ENCODE peak calls at places on chromosomes 1 and 21, in six cellular contexts. B is lung; F is stimulated activated CD4-positive, alpha-beta T cell treated with anti-CD3 and anti-CD28 coated beads, Interleukin-4, amount 100 ng/mL, for 24 hours; I is HS-5; G is adipocyte; V is HCEC 1CT. A is an unnamed sample.

GRCh38 chr1:109687641-109688499 is at the start of gene GSTM1:
- DNase-seq in B (no peak), F (peak; percentile 78), I (no peak), G (no peak), V (no peak), A (no peak)

GRCh38 chr1:53689223-53689622 is 49.7 kb downstream of the GLIS1 start:
- DNase-seq in B (no peak), F (no peak), I (no peak), G (no peak), V (no peak), A (no peak)

GRCh38 chr1:165853528-165854075 is 26.2 kb downstream of the UCK2 start:
- DNase-seq in B (no peak), F (no peak), I (no peak), G (peak; percentile 45), V (peak; percentile 46), A (no peak)

GRCh38 chr1:65359888-65360287 is 50.5 kb downstream of the DNAJC6 start:
- DNase-seq in B (no peak), F (no peak), I (no peak), G (peak; percentile 67), V (no peak), A (no peak)

GRCh38 chr1:183215936-183216335 is 29.9 kb downstream of the LAMC2 start:
- DNase-seq in B (no peak), F (no peak), I (no peak), G (no peak), V (no peak), A (no peak)

GRCh38 chr1:181391297-181391905 is 91.9 kb upstream of the CACNA1E start:
- DNase-seq in B (no peak), F (no peak), I (no peak), G (no peak), V (no peak), A (no peak)

GRCh38 chr1:70819785-70820184 is 227.8 kb downstream of the PTGER3 start:
- DNase-seq in B (no peak), F (no peak), I (no peak), G (no peak), V (no peak), A (no peak)

GRCh38 chr21:42844411-42845113 is 34.8 kb downstream of the WDR4 start:
- DNase-seq in B (peak; percentile 66), F (no peak), I (no peak), G (no peak), V (no peak), A (no peak)

GRCh38 chr1:192491804-192492554 is 83.6 kb upstream of the RGS1 start:
- DNase-seq in B (no peak), F (no peak), I (no peak), G (peak; percentile 54), V (peak; percentile 28), A (no peak)

GRCh38 chr1:16921391-16922185 is at the start of gene CROCC:
- DNase-seq in B (no peak), F (peak; percentile 32), I (no peak), G (no peak), V (no peak), A (no peak)

GRCh38 chr1:51829058-51829457 is 49.5 kb downstream of the NRDC start:
- DNase-seq in B (no peak), F (no peak), I (no peak), G (no peak), V (no peak), A (no peak)

GRCh38 chr21:28674807-28675206 is 317.9 kb downstream of the LTN1 start:
- DNase-seq in B (no peak), F (no peak), I (no peak), G (no peak), V (no peak), A (no peak)

GRCh38 chr1:89866568-89866967 is 45.7 kb downstream of the LRRC8D start:
- DNase-seq in B (no peak), F (no peak), I (no peak), G (no peak), V (no peak), A (no peak)

GRCh38 chr1:53642607-53643006 is 96.4 kb downstream of the GLIS1 start:
- DNase-seq in B (no peak), F (no peak), I (no peak), G (no peak), V (no peak), A (no peak)

GRCh38 chr21:17925900-17926299 is 106.7 kb upstream of the C21orf91 start:
- DNase-seq in B (no peak), F (no peak), I (no peak), G (peak; percentile 44), V (peak; percentile 12), A (no peak)

GRCh38 chr1:22671999-22672398 is 19.0 kb downstream of the C1QB start:
- DNase-seq in B (no peak), F (no peak), I (no peak), G (no peak), V (no peak), A (no peak)

GRCh38 chr1:169957884-169958283 is 64.2 kb upstream of the SCYL3 start:
- DNase-seq in B (no peak), F (no peak), I (no peak), G (no peak), V (no peak), A (no peak)

GRCh38 chr1:111489604-111490003 is 13.8 kb downstream of the ADORA3 start:
- DNase-seq in B (no peak), F (no peak), I (no peak), G (no peak), V (no peak), A (no peak)

GRCh38 chr21:33380483-33380998 is 22.7 kb upstream of the IFNGR2 start:
- DNase-seq in B (peak; percentile 92), F (peak; percentile 94), I (peak; percentile 89), G (peak; percentile 98), V (peak; percentile 94), A (peak; percentile 94)

GRCh38 chr21:43886565-43886964 is 21.5 kb downstream of the AGPAT3 start:
- DNase-seq in B (no peak), F (no peak), I (no peak), G (no peak), V (no peak), A (no peak)

GRCh38 chr1:119737040-119737682 is 25.4 kb downstream of the PHGDH start:
- DNase-seq in B (no peak), F (no peak), I (no peak), G (no peak), V (no peak), A (no peak)

GRCh38 chr21:41393876-41394465 is 32.1 kb upstream of the MX1 start:
- DNase-seq in B (no peak), F (no peak), I (no peak), G (no peak), V (no peak), A (no peak)

GRCh38 chr1:212433577-212434462 is 1.1 kb downstream of the NENF start:
- DNase-seq in B (no peak), F (no peak), I (no peak), G (no peak), V (no peak), A (no peak)

GRCh38 chr1:96475882-96476281 is 245.7 kb upstream of the PTBP2 start:
- DNase-seq in B (no peak), F (no peak), I (no peak), G (no peak), V (no peak), A (no peak)

GRCh38 chr1:234372011-234372757 is 1.1 kb upstream of the COA6 start:
- DNase-seq in B (no peak), F (no peak), I (no peak), G (peak; percentile 31), V (peak; percentile 2), A (no peak)